ENCODE peak calls at places on chromosome 2, in four cellular contexts. T is K562, Y is mammary epithelial cell, D is HCT116. B is an unnamed sample.

GRCh38 chr2:178229927-178230326 is 35.6 kb downstream of the OSBPL6 start:
- DNase-seq in Y (peak; percentile 65), D (no peak), T (no peak), B (no peak)

GRCh38 chr2:139383532-139383931 is 603.3 kb upstream of the NXPH2 start:
- DNase-seq in D (no peak), T (no peak), Y (no peak), B (no peak)

GRCh38 chr2:18971628-18972027 is 382.3 kb upstream of the NT5C1B start:
- DNase-seq in T (no peak), Y (peak; percentile 50), D (no peak), B (no peak)

GRCh38 chr2:239979243-239980023 is 45.7 kb downstream of the NDUFA10 start:
- DNase-seq in D (no peak), Y (no peak), T (no peak), B (no peak)

GRCh38 chr2:154692927-154693326 is 5.6 kb upstream of the KCNJ3 start:
- DNase-seq in Y (peak; percentile 9), T (no peak), D (peak; percentile 16), B (peak; percentile 15)

GRCh38 chr2:47043142-47043890 is 111.8 kb downstream of the STPG4 start:
- DNase-seq in Y (peak; percentile 94), D (peak; percentile 83), T (no peak), B (peak; percentile 50)

GRCh38 chr2:31414601-31415241 is at the start of gene XDH:
- DNase-seq in D (no peak), Y (peak; percentile 78), T (no peak), B (no peak)

GRCh38 chr2:236738030-236738429 is 168.4 kb downstream of the ACKR3 start:
- DNase-seq in Y (no peak), D (no peak), T (no peak), B (no peak)

GRCh38 chr2:219545610-219546352 is 2.0 kb downstream of the TMEM198 start:
- DNase-seq in Y (no peak), D (no peak), T (no peak), B (no peak)

GRCh38 chr2:100818606-100819364 is 1.2 kb upstream of the NPAS2 start:
- DNase-seq in T (no peak), D (peak; percentile 10), Y (peak; percentile 76), B (peak; percentile 39)

GRCh38 chr2:85248741-85249524 is 78.9 kb downstream of the TGOLN2 start:
- DNase-seq in D (peak; percentile 29), Y (peak; percentile 79), T (no peak), B (peak; percentile 51)

GRCh38 chr2:152278536-152278935 is 56.4 kb upstream of the FMNL2 start:
- DNase-seq in D (no peak), Y (no peak), T (no peak), B (peak; percentile 7)

GRCh38 chr2:7609556-7610323 is 692.5 kb downstream of the RNF144A start:
- DNase-seq in Y (no peak), T (no peak), D (no peak), B (no peak)

GRCh38 chr2:199987586-199987985 is 32.2 kb downstream of the MAIP1 start:
- DNase-seq in D (no peak), T (peak; percentile 36), Y (no peak), B (no peak)

GRCh38 chr2:172375247-172375646 is 52.1 kb upstream of the ITGA6 start:
- DNase-seq in D (no peak), Y (no peak), T (no peak), B (no peak)

GRCh38 chr2:30683240-30683956 is 123.8 kb downstream of the CAPN13 start:
- DNase-seq in T (no peak), Y (no peak), D (no peak), B (no peak)

GRCh38 chr2:44360749-44361329 is 455 bp downstream of the PREPL start:
- DNase-seq in D (no peak), Y (no peak), T (no peak), B (peak; percentile 36)

GRCh38 chr2:65639156-65639876 is 206.9 kb upstream of the SPRED2 start:
- DNase-seq in T (no peak), D (no peak), Y (peak; percentile 66), B (peak; percentile 51)

GRCh38 chr2:195934484-195934883 is 134.2 kb downstream of the DNAH7 start:
- DNase-seq in Y (no peak), D (no peak), T (no peak), B (no peak)

GRCh38 chr2:100658017-100658416 is 95.2 kb downstream of the PDCL3 start:
- DNase-seq in Y (no peak), T (no peak), D (no peak), B (no peak)

GRCh38 chr2:200308421-200309295 is 2.2 kb downstream of the SPATS2L start:
- DNase-seq in D (no peak), Y (peak; percentile 25), T (no peak), B (no peak)

GRCh38 chr2:121727332-121727731 is 9.3 kb downstream of the NIFK start:
- DNase-seq in Y (no peak), D (no peak), T (no peak), B (no peak)

GRCh38 chr2:134917958-134918517 is 584 bp upstream of the CCNT2 start:
- DNase-seq in T (no peak), D (no peak), Y (no peak), B (no peak)

GRCh38 chr2:72367530-72368225 is 220.0 kb upstream of the CYP26B1 start:
- DNase-seq in D (peak; percentile 82), T (no peak), Y (peak; percentile 98), B (peak; percentile 89)

GRCh38 chr2:86016581-86016980 is 89.1 kb downstream of the POLR1A start:
- DNase-seq in Y (no peak), D (no peak), T (no peak), B (no peak)

DNA sequence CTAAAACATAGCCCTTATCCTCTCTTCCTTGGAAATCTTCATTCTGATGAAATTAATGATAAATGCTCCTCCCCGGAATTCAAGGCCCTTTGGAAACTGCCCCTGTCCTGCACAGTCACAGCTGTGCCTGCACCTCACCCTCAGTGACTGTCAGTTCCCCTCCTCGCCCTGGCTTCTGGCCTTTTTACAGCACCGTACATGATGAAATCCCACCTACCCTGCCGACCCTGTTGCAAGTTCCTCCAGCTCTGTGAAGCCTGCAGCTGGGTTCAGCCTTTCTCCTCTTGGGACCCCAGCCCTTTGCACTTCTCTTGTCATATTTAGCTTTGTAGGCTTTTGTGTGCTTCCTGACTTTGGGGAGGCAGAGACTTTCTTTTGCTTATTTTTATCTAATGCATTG is 48.5 kb downstream of the DCDC2C start:
- DNase-seq in Y (no peak), T (no peak), D (no peak), B (no peak)
- H3K4me1 ChIP-seq in Y (no peaks in the 10 kb centered on the region), T (no peaks in the 10 kb centered on the region), D (no peaks in the 10 kb centered on the region), B (no peaks in the 10 kb centered on the region)

DNA sequence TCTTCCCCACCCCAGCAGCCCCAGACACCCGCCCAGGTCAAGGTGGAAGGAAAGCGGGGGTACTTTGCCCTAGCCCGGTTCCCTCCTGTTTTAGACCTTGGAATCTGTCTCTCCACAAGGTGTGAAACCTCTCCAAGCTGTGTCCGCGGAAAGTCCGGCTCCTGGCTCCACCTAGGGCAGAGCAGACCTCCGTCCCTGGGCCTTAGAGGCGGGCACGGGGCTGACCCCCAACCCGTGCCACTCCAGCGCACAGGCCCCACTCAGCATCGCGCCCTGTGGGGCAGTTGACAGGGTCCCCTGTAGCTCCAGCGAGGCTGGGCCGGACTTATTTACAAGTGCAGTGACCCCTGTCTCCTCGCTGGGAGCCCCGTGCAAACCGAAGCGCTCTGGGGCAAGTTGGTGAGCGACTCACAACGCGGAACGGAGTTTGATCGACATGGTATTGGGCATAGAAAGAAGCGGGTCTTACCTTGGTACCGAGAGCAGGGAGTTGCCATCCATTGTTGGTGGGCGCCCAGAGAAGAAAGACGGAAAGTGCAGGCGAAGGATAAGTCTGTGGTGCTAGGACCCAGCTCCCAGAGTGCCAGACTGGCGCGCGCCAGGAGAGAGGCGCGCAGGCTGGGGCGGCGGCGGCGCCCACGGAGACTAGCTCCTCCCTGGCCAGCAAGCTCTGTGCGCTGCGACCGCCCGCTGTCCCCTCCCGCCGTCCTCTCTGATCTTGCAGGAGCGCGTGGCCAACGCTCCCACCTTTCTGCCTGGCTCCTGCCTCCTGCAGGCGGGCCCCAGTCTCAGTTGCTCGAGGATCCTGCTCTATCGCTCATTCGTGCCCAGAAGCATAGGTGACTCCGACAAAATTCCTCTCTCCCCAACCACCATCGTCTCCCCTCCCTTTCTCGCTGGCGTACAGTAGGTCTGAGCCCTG is at the start of gene SPHKAP:
- DNase-seq in T (no peak), D (no peak), Y (no peak), B (peak; percentile 66)
- TF ChIP-seq EZH2 in T (no peak), D (no peak), Y (no peak), B (no peak)

GRCh38 chr2:156189143-156189542 is 143.4 kb downstream of the NR4A2 start:
- DNase-seq in Y (no peak), T (no peak), D (no peak), B (no peak)
- H3K4me1 ChIP-seq in Y (no peaks in the 10 kb centered on the region), T (no peaks in the 10 kb centered on the region), D (no peaks in the 10 kb centered on the region), B (no peaks in the 10 kb centered on the region)

GRCh38 chr2:96866986-96867755 is 2.7 kb downstream of the SEMA4C start:
- DNase-seq in Y (no peak), T (no peak), D (no peak), B (no peak)

GRCh38 chr2:96869824-96870630 is at the start of gene SEMA4C:
- DNase-seq in Y (no peak), D (no peak), T (peak; percentile 83), B (no peak)

GRCh38 chr2:96869281-96869823 is 528 bp downstream of the SEMA4C start:
- DNase-seq in Y (peak; percentile 44), T (no peak), D (peak; percentile 19), B (peak; percentile 58)

GRCh38 chr2:96867756-96868554 is 1.9 kb downstream of the SEMA4C start:
- DNase-seq in D (no peak), T (no peak), Y (peak; percentile 23), B (no peak)

GRCh38 chr2:96868555-96869280 is 1.2 kb downstream of the SEMA4C start:
- DNase-seq in D (peak; percentile 54), T (peak; percentile 92), Y (peak; percentile 67), B (peak; percentile 95)
- TF ChIP-seq EZH2 in D (no peak), T (no peak), Y (no peak), B (no peak)

DNA sequence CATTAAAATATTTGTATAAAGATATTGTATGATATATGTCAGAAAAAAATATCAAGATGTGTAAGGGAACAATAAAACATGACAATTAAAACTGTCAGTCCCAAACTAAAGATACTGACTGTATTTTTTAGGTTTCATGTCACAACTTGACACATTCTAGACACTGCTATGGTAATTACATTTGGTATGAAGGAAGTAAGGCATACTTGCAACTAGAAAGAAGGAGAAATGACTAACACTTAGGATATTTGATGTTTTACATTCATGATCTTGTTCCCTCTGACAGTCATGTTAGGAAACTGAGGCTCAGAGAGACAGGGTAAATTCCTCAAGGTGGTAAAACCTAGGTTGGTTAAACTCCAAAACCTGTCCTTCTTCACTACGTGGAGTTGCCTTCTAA is 68.3 kb downstream of the TMEFF2 start:
- DNase-seq in T (no peak), D (no peak), Y (peak; percentile 1), B (no peak)
- H3K4me1 ChIP-seq in T (no peaks in the 10 kb centered on the region), D (no peaks in the 10 kb centered on the region), Y (peaks cover 5% of the 10 kb centered on the region), B (no peaks in the 10 kb centered on the region)